ENCODE peak calls at places on chromosomes 7 and 10, in eight cellular contexts. One of them, this sample, is unnamed. For H3K9me3 and H3K4me1, the result is how much of the 10 kb centered on the place peaks cover.

GRCh38 chr7:106222545-106222944 is 62.2 kb downstream of the NAMPT start:
- DNase-seq in stomach: no peak
- DNase-seq in sigmoid colon: no peak
- DNase-seq in endodermal cell: no peak
- DNase-seq in neuronal stem cell: no peak
- DNase-seq in heart left ventricle: no peak
- DNase-seq in aorta: no peak
- DNase-seq in psoas muscle: no peak
- DNase-seq in this sample: no peak

GRCh38 chr10:91590904-91591791 is 41.7 kb downstream of the PPP1R3C start:
- DNase-seq in stomach: peak
- DNase-seq in sigmoid colon: peak
- DNase-seq in endodermal cell: no peak
- DNase-seq in neuronal stem cell: no peak
- DNase-seq in heart left ventricle: no peak
- DNase-seq in aorta: no peak
- DNase-seq in psoas muscle: no peak
- DNase-seq in this sample: no peak

GRCh38 chr7:73742338-73742752 is 3.7 kb upstream of the ABHD11 start:
- DNase-seq in stomach: no peak
- DNase-seq in sigmoid colon: no peak
- DNase-seq in endodermal cell: peak
- DNase-seq in neuronal stem cell: no peak
- DNase-seq in heart left ventricle: peak
- DNase-seq in aorta: no peak
- DNase-seq in psoas muscle: no peak
- DNase-seq in this sample: peak

GRCh38 chr10:53162856-53163255 is 390.3 kb upstream of the MBL2 start:
- DNase-seq in stomach: no peak
- DNase-seq in sigmoid colon: no peak
- DNase-seq in endodermal cell: no peak
- DNase-seq in neuronal stem cell: no peak
- DNase-seq in heart left ventricle: no peak
- DNase-seq in aorta: no peak
- DNase-seq in psoas muscle: no peak
- DNase-seq in this sample: no peak

GRCh38 chr10:115141254-115141653 is 48.1 kb downstream of the ATRNL1 start:
- DNase-seq in stomach: no peak
- DNase-seq in sigmoid colon: no peak
- DNase-seq in endodermal cell: no peak
- DNase-seq in neuronal stem cell: no peak
- DNase-seq in heart left ventricle: no peak
- DNase-seq in aorta: no peak
- DNase-seq in psoas muscle: no peak
- DNase-seq in this sample: no peak

GRCh38 chr7:122303971-122304603 is 463 bp downstream of the FEZF1 start:
- DNase-seq in stomach: no peak
- DNase-seq in sigmoid colon: no peak
- DNase-seq in endodermal cell: peak
- DNase-seq in neuronal stem cell: no peak
- DNase-seq in heart left ventricle: no peak
- DNase-seq in aorta: peak
- DNase-seq in psoas muscle: no peak
- DNase-seq in this sample: peak

GRCh38 chr10:43212043-43212721 is 54.7 kb downstream of the RASGEF1A start:
- DNase-seq in stomach: no peak
- DNase-seq in sigmoid colon: peak
- DNase-seq in endodermal cell: no peak
- DNase-seq in neuronal stem cell: no peak
- DNase-seq in heart left ventricle: peak
- DNase-seq in aorta: peak
- DNase-seq in psoas muscle: peak
- DNase-seq in this sample: peak

GRCh38 chr10:49609283-49610014 is 661 bp upstream of the SLC18A3 start:
- DNase-seq in stomach: no peak
- DNase-seq in sigmoid colon: peak
- DNase-seq in endodermal cell: peak
- DNase-seq in neuronal stem cell: no peak
- DNase-seq in heart left ventricle: no peak
- DNase-seq in aorta: peak
- DNase-seq in psoas muscle: no peak
- DNase-seq in this sample: no peak

GRCh38 chr7:42096681-42097637 is 140.1 kb downstream of the GLI3 start:
- DNase-seq in stomach: peak
- DNase-seq in sigmoid colon: peak
- DNase-seq in endodermal cell: no peak
- DNase-seq in neuronal stem cell: no peak
- DNase-seq in heart left ventricle: peak
- DNase-seq in aorta: peak
- DNase-seq in psoas muscle: peak
- DNase-seq in this sample: no peak

GRCh38 chr10:44056947-44057811 is 327.7 kb downstream of the CXCL12 start:
- DNase-seq in stomach: no peak
- DNase-seq in sigmoid colon: no peak
- DNase-seq in endodermal cell: peak
- DNase-seq in neuronal stem cell: no peak
- DNase-seq in heart left ventricle: no peak
- DNase-seq in aorta: no peak
- DNase-seq in psoas muscle: no peak
- DNase-seq in this sample: no peak

GRCh38 chr10:37703833-37704382 is 153.5 kb downstream of the ZNF248 start:
- DNase-seq in stomach: no peak
- DNase-seq in sigmoid colon: no peak
- DNase-seq in endodermal cell: no peak
- DNase-seq in neuronal stem cell: no peak
- DNase-seq in heart left ventricle: no peak
- DNase-seq in aorta: no peak
- DNase-seq in psoas muscle: no peak
- DNase-seq in this sample: no peak
- H3K9me3 ChIP-seq in stomach: under half
- H3K9me3 ChIP-seq in sigmoid colon: under half
- H3K9me3 ChIP-seq in endodermal cell: under half
- H3K9me3 ChIP-seq in neuronal stem cell: half or more
- H3K9me3 ChIP-seq in heart left ventricle: under half
- H3K9me3 ChIP-seq in aorta: under half
- H3K9me3 ChIP-seq in psoas muscle: under half
- H3K9me3 ChIP-seq in this sample: under half

GRCh38 chr7:108294595-108294994 is 161.6 kb downstream of the NRCAM start:
- DNase-seq in stomach: no peak
- DNase-seq in sigmoid colon: no peak
- DNase-seq in endodermal cell: no peak
- DNase-seq in neuronal stem cell: no peak
- DNase-seq in heart left ventricle: no peak
- DNase-seq in aorta: no peak
- DNase-seq in psoas muscle: no peak
- DNase-seq in this sample: no peak

GRCh38 chr7:108296911-108297310 is 159.3 kb downstream of the NRCAM start:
- DNase-seq in stomach: no peak
- DNase-seq in sigmoid colon: no peak
- DNase-seq in endodermal cell: no peak
- DNase-seq in neuronal stem cell: no peak
- DNase-seq in heart left ventricle: no peak
- DNase-seq in aorta: no peak
- DNase-seq in psoas muscle: no peak
- DNase-seq in this sample: no peak

GRCh38 chr7:108301387-108301786 is 154.8 kb downstream of the NRCAM start:
- DNase-seq in stomach: no peak
- DNase-seq in sigmoid colon: no peak
- DNase-seq in endodermal cell: no peak
- DNase-seq in neuronal stem cell: no peak
- DNase-seq in heart left ventricle: no peak
- DNase-seq in aorta: no peak
- DNase-seq in psoas muscle: no peak
- DNase-seq in this sample: no peak

GRCh38 chr7:108303332-108303731 is 152.9 kb downstream of the NRCAM start:
- DNase-seq in stomach: no peak
- DNase-seq in sigmoid colon: no peak
- DNase-seq in endodermal cell: no peak
- DNase-seq in neuronal stem cell: no peak
- DNase-seq in heart left ventricle: no peak
- DNase-seq in aorta: no peak
- DNase-seq in psoas muscle: no peak
- DNase-seq in this sample: no peak

DNA sequence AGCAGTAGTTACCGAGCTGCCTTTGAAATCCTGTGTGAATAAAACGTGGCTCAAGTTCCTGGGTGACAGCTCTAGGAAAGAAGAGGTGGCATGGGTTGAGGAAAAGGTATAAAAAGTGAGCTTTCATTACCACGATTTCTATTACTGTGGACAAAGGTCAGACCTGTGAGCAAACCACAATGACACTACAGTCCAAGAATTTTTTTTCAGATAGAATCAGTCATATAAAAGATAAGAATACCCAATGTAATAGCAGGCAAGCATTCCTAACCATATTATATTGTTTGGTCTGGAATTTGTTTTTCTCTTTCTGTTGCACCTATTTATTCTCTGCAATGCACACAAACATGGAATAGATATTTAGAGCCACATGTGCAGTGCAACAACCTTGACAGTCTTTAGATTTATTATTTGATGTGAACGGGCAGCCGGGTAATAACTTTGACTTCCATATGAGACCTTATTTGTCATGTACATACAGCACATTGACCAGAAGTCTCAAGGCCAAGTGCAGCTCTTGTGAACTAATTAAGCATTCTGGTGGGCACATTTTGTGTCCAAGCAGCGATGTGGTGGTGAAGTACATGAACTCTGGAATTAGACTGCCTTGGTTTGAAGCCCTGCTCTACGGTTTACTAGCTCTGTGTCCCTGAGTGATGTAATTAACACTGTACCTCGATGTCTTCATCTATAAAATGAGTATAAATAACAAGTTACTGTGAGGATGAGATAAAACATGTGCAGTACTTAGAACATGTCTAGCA is 156.8 kb downstream of the NRCAM start:
- DNase-seq in stomach: no peak
- DNase-seq in sigmoid colon: no peak
- DNase-seq in endodermal cell: no peak
- DNase-seq in neuronal stem cell: no peak
- DNase-seq in heart left ventricle: no peak
- DNase-seq in aorta: no peak
- DNase-seq in psoas muscle: no peak
- DNase-seq in this sample: no peak
- H3K4me3 ChIP-seq in stomach: no peak
- H3K4me3 ChIP-seq in sigmoid colon: no peak
- H3K4me3 ChIP-seq in endodermal cell: no peak
- H3K4me3 ChIP-seq in neuronal stem cell: no peak
- H3K4me3 ChIP-seq in heart left ventricle: no peak
- H3K4me3 ChIP-seq in aorta: no peak
- H3K4me3 ChIP-seq in psoas muscle: no peak
- H3K4me3 ChIP-seq in this sample: no peak

GRCh38 chr10:72010234-72010992 is 46.2 kb downstream of the CHST3 start:
- DNase-seq in stomach: no peak
- DNase-seq in sigmoid colon: peak
- DNase-seq in endodermal cell: no peak
- DNase-seq in neuronal stem cell: no peak
- DNase-seq in heart left ventricle: no peak
- DNase-seq in aorta: no peak
- DNase-seq in psoas muscle: no peak
- DNase-seq in this sample: no peak

GRCh38 chr10:72008096-72008933 is 44.1 kb downstream of the CHST3 start:
- DNase-seq in stomach: no peak
- DNase-seq in sigmoid colon: no peak
- DNase-seq in endodermal cell: no peak
- DNase-seq in neuronal stem cell: no peak
- DNase-seq in heart left ventricle: no peak
- DNase-seq in aorta: no peak
- DNase-seq in psoas muscle: no peak
- DNase-seq in this sample: no peak

GRCh38 chr10:72009062-72009429 is 44.9 kb downstream of the CHST3 start:
- DNase-seq in stomach: no peak
- DNase-seq in sigmoid colon: no peak
- DNase-seq in endodermal cell: no peak
- DNase-seq in neuronal stem cell: no peak
- DNase-seq in heart left ventricle: no peak
- DNase-seq in aorta: no peak
- DNase-seq in psoas muscle: no peak
- DNase-seq in this sample: no peak

GRCh38 chr10:72011016-72011415 is 46.8 kb downstream of the CHST3 start:
- DNase-seq in stomach: no peak
- DNase-seq in sigmoid colon: no peak
- DNase-seq in endodermal cell: no peak
- DNase-seq in neuronal stem cell: no peak
- DNase-seq in heart left ventricle: no peak
- DNase-seq in aorta: no peak
- DNase-seq in psoas muscle: no peak
- DNase-seq in this sample: no peak

DNA sequence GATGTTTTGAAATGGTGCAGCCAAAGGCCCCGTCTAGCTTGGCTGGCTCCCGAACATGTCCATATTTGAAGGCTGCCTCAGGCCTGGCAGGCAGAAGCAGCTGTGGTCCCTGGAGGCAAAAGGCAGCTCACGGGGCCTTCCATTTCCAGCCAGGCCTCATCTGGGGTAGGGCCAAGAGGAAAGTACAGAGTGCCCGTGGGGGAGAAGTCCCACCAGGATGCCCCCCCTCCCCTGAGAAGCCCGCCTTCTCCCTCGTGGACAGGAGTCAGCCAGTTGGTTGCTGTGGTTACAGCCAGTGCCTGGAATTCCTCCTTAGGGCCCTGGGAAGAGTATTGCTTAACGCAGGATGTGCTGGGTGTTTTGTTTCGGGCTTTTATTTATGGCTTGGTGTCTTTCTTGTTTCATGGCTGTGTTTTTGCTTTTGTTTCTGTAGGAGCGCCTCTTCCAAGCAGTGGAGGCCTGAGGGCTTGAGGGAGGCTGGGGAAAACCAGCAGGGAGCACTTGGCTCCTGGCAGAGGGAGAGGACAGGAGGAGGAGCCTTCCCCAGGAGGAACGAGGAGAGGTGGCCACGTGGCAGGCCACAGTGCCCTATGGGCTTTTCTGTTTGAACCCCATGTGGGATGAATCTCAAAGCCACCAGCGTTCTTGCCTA is 45.4 kb downstream of the CHST3 start:
- DNase-seq in stomach: peak
- DNase-seq in sigmoid colon: peak
- DNase-seq in endodermal cell: peak
- DNase-seq in neuronal stem cell: peak
- DNase-seq in heart left ventricle: peak
- DNase-seq in aorta: peak
- DNase-seq in psoas muscle: peak
- DNase-seq in this sample: peak
- H3K4me1 ChIP-seq in stomach: under half
- H3K4me1 ChIP-seq in sigmoid colon: half or more
- H3K4me1 ChIP-seq in endodermal cell: under half
- H3K4me1 ChIP-seq in neuronal stem cell: under half
- H3K4me1 ChIP-seq in heart left ventricle: under half
- H3K4me1 ChIP-seq in aorta: under half
- H3K4me1 ChIP-seq in psoas muscle: half or more
- H3K4me1 ChIP-seq in this sample: under half

GRCh38 chr7:158720107-158720506 is 15.5 kb upstream of the NCAPG2 start:
- DNase-seq in stomach: no peak
- DNase-seq in sigmoid colon: no peak
- DNase-seq in endodermal cell: no peak
- DNase-seq in neuronal stem cell: no peak
- DNase-seq in heart left ventricle: no peak
- DNase-seq in aorta: no peak
- DNase-seq in psoas muscle: no peak
- DNase-seq in this sample: no peak

GRCh38 chr7:158722574-158723237 is 18.1 kb upstream of the NCAPG2 start:
- DNase-seq in stomach: no peak
- DNase-seq in sigmoid colon: no peak
- DNase-seq in endodermal cell: no peak
- DNase-seq in neuronal stem cell: no peak
- DNase-seq in heart left ventricle: no peak
- DNase-seq in aorta: no peak
- DNase-seq in psoas muscle: no peak
- DNase-seq in this sample: no peak

GRCh38 chr7:158716802-158717201 is 12.2 kb upstream of the NCAPG2 start:
- DNase-seq in stomach: no peak
- DNase-seq in sigmoid colon: no peak
- DNase-seq in endodermal cell: no peak
- DNase-seq in neuronal stem cell: no peak
- DNase-seq in heart left ventricle: no peak
- DNase-seq in aorta: no peak
- DNase-seq in psoas muscle: no peak
- DNase-seq in this sample: no peak
- H3K9me3 ChIP-seq in stomach: under half
- H3K9me3 ChIP-seq in sigmoid colon: under half
- H3K9me3 ChIP-seq in endodermal cell: under half
- H3K9me3 ChIP-seq in neuronal stem cell: under half
- H3K9me3 ChIP-seq in heart left ventricle: under half
- H3K9me3 ChIP-seq in aorta: under half
- H3K9me3 ChIP-seq in psoas muscle: under half
- H3K9me3 ChIP-seq in this sample: under half

This sample was measured in lower lobe of right lung.